ENCODE peak calls at places on chromosomes 12 and 14, in six cellular contexts. F is PC-3, S is SJCRH30, C is Panc1, N is tibial artery, W is aorta. V is an unnamed sample.

GRCh38 chr12:28550757-28551381 is 360.6 kb downstream of the CCDC91 start:
- DNase-seq in F (peak; percentile 89), S (no peak), C (no peak), N (no peak), W (no peak), V (peak; percentile 65)

GRCh38 chr12:5073838-5074237 is 30.2 kb downstream of the KCNA5 start:
- DNase-seq in F (no peak), S (no peak), C (no peak), N (no peak), W (no peak), V (no peak)

GRCh38 chr12:62758216-62758615 is 176.7 kb downstream of the PPM1H start:
- DNase-seq in F (peak; percentile 57), S (no peak), C (no peak), N (no peak), W (no peak), V (no peak)

GRCh38 chr12:109679716-109680520 is 33.7 kb upstream of the FAM222A start:
- DNase-seq in F (no peak), S (no peak), C (no peak), N (no peak), W (no peak), V (no peak)

GRCh38 chr12:98808243-98808895 is 163.3 kb downstream of the APAF1 start:
- DNase-seq in F (peak; percentile 49), S (no peak), C (no peak), N (no peak), W (no peak), V (no peak)

GRCh38 chr12:12537421-12537820 is 25.2 kb downstream of the DUSP16 start:
- DNase-seq in F (no peak), S (no peak), C (no peak), N (no peak), W (no peak), V (no peak)

GRCh38 chr14:77228056-77228455 is 43.0 kb downstream of the NGB start:
- DNase-seq in F (no peak), S (no peak), C (no peak), N (no peak), W (no peak), V (no peak)

GRCh38 chr14:74658535-74659130 is 46.6 kb upstream of the LTBP2 start:
- DNase-seq in F (peak; percentile 58), S (no peak), C (no peak), N (no peak), W (no peak), V (no peak)

GRCh38 chr12:57455374-57456144 is 452 bp downstream of the INHBE start:
- DNase-seq in F (no peak), S (peak; percentile 76), C (no peak), N (no peak), W (no peak), V (no peak)

GRCh38 chr14:89956294-89957009 is 725 bp downstream of the TDP1 start:
- DNase-seq in F (peak; percentile 87), S (peak; percentile 81), C (no peak), N (peak; percentile 78), W (peak; percentile 91), V (peak; percentile 88)

GRCh38 chr14:105862581-105863239 is 336.3 kb downstream of the TMEM121 start:
- DNase-seq in F (no peak), S (no peak), C (no peak), N (no peak), W (peak; percentile 63), V (no peak)

GRCh38 chr14:76591270-76591669 is 170.0 kb upstream of the VASH1 start:
- DNase-seq in F (no peak), S (no peak), C (no peak), N (no peak), W (no peak), V (no peak)

GRCh38 chr14:68518910-68519686 is 273.8 kb downstream of the ZFP36L1 start:
- DNase-seq in F (no peak), S (peak; percentile 78), C (no peak), N (no peak), W (no peak), V (peak; percentile 63)

GRCh38 chr14:85535316-85535715 is 5.4 kb downstream of the FLRT2 start:
- DNase-seq in F (no peak), S (no peak), C (no peak), N (no peak), W (no peak), V (no peak)

GRCh38 chr14:89911018-89911919 is 43.3 kb downstream of the EFCAB11 start:
- DNase-seq in F (peak; percentile 40), S (peak; percentile 35), C (no peak), N (no peak), W (no peak), V (no peak)

GRCh38 chr14:78921856-78922255 is 751.7 kb downstream of the NRXN3 start:
- DNase-seq in F (peak; percentile 28), S (no peak), C (no peak), N (no peak), W (no peak), V (peak; percentile 70)

GRCh38 chr12:50188280-50188781 is 21.2 kb upstream of the CERS5 start:
- DNase-seq in F (no peak), S (no peak), C (no peak), N (no peak), W (no peak), V (no peak)

GRCh38 chr12:131897875-131898274 is 3.5 kb downstream of the ULK1 start:
- DNase-seq in F (no peak), S (no peak), C (no peak), N (no peak), W (peak; percentile 30), V (no peak)

GRCh38 chr12:92871121-92871520 is 58.0 kb downstream of the EEA1 start:
- DNase-seq in F (no peak), S (no peak), C (no peak), N (no peak), W (no peak), V (no peak)

GRCh38 chr12:118098911-118099671 is 4.7 kb downstream of the VSIG10 start:
- DNase-seq in F (no peak), S (peak; percentile 5), C (no peak), N (no peak), W (no peak), V (peak; percentile 55)

GRCh38 chr14:79404874-79405273 is 806.4 kb downstream of the DIO2 start:
- DNase-seq in F (no peak), S (peak; percentile 3), C (no peak), N (no peak), W (no peak), V (no peak)

GRCh38 chr12:92021665-92022033 is 124.0 kb downstream of the BTG1 start:
- DNase-seq in F (peak; percentile 7), S (peak; percentile 93), C (no peak), N (no peak), W (no peak), V (no peak)

GRCh38 chr12:3342051-3342450 is 149.0 kb upstream of the PRMT8 start:
- DNase-seq in F (peak; percentile 23), S (peak; percentile 74), C (no peak), N (no peak), W (no peak), V (no peak)

GRCh38 chr14:99626041-99626648 is 18.8 kb upstream of the HHIPL1 start:
- DNase-seq in F (no peak), S (no peak), C (no peak), N (no peak), W (peak; percentile 40), V (no peak)

GRCh38 chr14:59664741-59665140 is 88.1 kb upstream of the CCDC175 start:
- DNase-seq in F (peak; percentile 87), S (no peak), C (no peak), N (no peak), W (no peak), V (peak; percentile 84)

GRCh38 chr12:51393676-51394545 is 2.7 kb upstream of the GALNT6 start:
- DNase-seq in F (peak; percentile 96), S (no peak), C (peak; percentile 63), N (no peak), W (no peak), V (peak; percentile 97)

GRCh38 chr12:58671196-58671595 is 249.1 kb downstream of the LRIG3 start:
- DNase-seq in F (no peak), S (no peak), C (no peak), N (no peak), W (no peak), V (peak; percentile 39)

DNA sequence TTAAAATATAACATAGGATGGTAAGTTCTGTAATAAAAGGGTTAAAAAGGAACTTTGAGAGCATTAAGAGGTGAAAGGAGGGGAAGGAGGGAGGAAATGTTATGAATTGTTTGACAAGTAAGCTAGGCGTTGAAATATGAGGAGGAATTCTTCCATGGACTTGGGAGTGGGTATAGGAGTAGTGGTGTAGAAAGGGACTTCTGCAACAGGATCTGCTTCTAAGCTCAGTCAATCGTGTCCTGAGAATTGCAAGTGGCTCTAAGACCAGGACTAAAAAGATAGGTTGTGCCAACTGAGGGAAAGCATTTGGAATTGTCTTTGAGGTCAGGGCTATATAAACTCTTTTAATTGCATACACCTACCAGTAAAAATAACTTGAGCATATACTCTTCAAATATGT is 74.1 kb upstream of the SLC38A2 start:
- DNase-seq in F (peak; percentile 42), S (no peak), C (no peak), N (no peak), W (no peak), V (no peak)
- H3K27ac ChIP-seq in F (peak overlapping the region; percentile 76), S (no peak overlapping the region), C (peak overlapping the region; percentile 78), N (no peak overlapping the region), W (no peak overlapping the region), V (peak overlapping the region; percentile 27)

GRCh38 chr14:95652171-95652570 is 34.1 kb upstream of the TCL1B start:
- DNase-seq in F (no peak), S (no peak), C (no peak), N (no peak), W (no peak), V (no peak)

GRCh38 chr14:95652690-95653089 is 33.5 kb upstream of the TCL1B start:
- DNase-seq in F (no peak), S (no peak), C (no peak), N (no peak), W (no peak), V (no peak)

GRCh38 chr14:95647926-95648325 is 38.3 kb upstream of the TCL1B start:
- DNase-seq in F (no peak), S (no peak), C (no peak), N (no peak), W (no peak), V (no peak)

GRCh38 chr14:95649230-95649629 is 37.0 kb upstream of the TCL1B start:
- DNase-seq in F (no peak), S (no peak), C (no peak), N (no peak), W (no peak), V (no peak)

DNA sequence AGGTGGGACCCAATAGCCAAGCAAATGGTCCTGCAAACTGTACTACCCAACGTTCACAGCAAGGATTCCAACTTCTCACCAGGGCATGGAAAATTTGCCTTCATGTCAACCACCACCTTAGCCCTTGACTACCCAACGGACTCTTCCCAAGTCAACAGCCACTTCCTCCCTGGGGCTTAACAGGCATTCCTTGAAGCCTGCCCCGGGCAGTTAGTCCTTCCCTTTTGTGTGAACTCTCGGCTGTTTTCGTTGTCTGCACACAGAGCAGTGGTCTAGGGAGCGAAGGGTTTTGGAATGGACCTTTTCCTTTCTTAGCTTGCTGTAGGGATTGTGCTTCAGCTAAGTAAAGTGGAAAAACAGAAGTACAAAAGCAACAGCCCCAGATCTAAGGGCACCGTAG is 35.2 kb upstream of the TCL1B start:
- DNase-seq in F (no peak), S (no peak), C (no peak), N (no peak), W (no peak), V (no peak)
- H3K4me1 ChIP-seq in F (no peaks in the 10 kb centered on the region), S (no peaks in the 10 kb centered on the region), C (no peaks in the 10 kb centered on the region), N (no peaks in the 10 kb centered on the region), W (no peaks in the 10 kb centered on the region), V (no peaks in the 10 kb centered on the region)

GRCh38 chr12:113249546-113249945 is 28.3 kb downstream of the TPCN1 start:
- DNase-seq in F (no peak), S (no peak), C (no peak), N (no peak), W (peak; percentile 8), V (no peak)
- H3K27ac ChIP-seq in F (no peak overlapping the region), S (peak overlapping the region; percentile 43), C (no peak overlapping the region), N (peak overlapping the region; percentile 82), W (no peak overlapping the region), V (no peak overlapping the region)

GRCh38 chr14:61065671-61066070 is 84.6 kb downstream of the SLC38A6 start:
- DNase-seq in F (no peak), S (no peak), C (no peak), N (no peak), W (no peak), V (no peak)
- H3K4me1 ChIP-seq in F (no peaks in the 10 kb centered on the region), S (peaks cover 18% of the 10 kb centered on the region), C (no peaks in the 10 kb centered on the region), N (no peaks in the 10 kb centered on the region), W (no peaks in the 10 kb centered on the region), V (no peaks in the 10 kb centered on the region)